ENCODE peak calls at places on chromosomes 2 and 18, in ten cellular contexts. F, M, L, V, H, U, X, Y, R and O are unnamed samples.

GRCh38 chr2:115389024-115389423 is 946.6 kb downstream of the DPP10 start:
- DNase-seq in F (no peak), M (no peak), L (no peak), V (no peak), H (no peak), U (no peak), X (no peak), Y (no peak), R (no peak), O (no peak)

GRCh38 chr18:7954229-7954628 is 387.1 kb downstream of the PTPRM start:
- DNase-seq in F (no peak), M (peak), L (no peak), V (no peak), H (no peak), U (no peak), X (no peak), Y (no peak), R (peak), O (no peak)

GRCh38 chr18:63233334-63233733 is 86.2 kb downstream of the BCL2 start:
- DNase-seq in F (no peak), M (no peak), L (no peak), V (no peak), H (no peak), U (no peak), X (no peak), Y (no peak), R (no peak), O (no peak)

GRCh38 chr2:178553047-178553446 is 72.8 kb downstream of the PLEKHA3 start:
- DNase-seq in F (no peak), M (peak), L (no peak), V (no peak), H (no peak), U (peak), X (no peak), Y (no peak), R (peak), O (no peak)

GRCh38 chr18:76450912-76451421 is 44.1 kb downstream of the ZNF516 start:
- DNase-seq in F (no peak), M (peak), L (peak), V (peak), H (peak), U (peak), X (no peak), Y (peak), R (peak), O (peak)

GRCh38 chr18:50780144-50780543 is 39.7 kb downstream of the MRO start:
- DNase-seq in F (no peak), M (no peak), L (no peak), V (no peak), H (no peak), U (no peak), X (no peak), Y (no peak), R (no peak), O (no peak)

GRCh38 chr2:226358688-226359087 is 440.9 kb downstream of the IRS1 start:
- DNase-seq in F (no peak), M (no peak), L (no peak), V (no peak), H (no peak), U (no peak), X (no peak), Y (no peak), R (no peak), O (no peak)

GRCh38 chr2:149598014-149598395 is 10.4 kb upstream of the MMADHC start:
- DNase-seq in F (peak), M (no peak), L (no peak), V (no peak), H (peak), U (peak), X (no peak), Y (no peak), R (peak), O (no peak)

GRCh38 chr2:199903111-199903510 is 8.0 kb upstream of the C2orf69 start:
- DNase-seq in F (no peak), M (peak), L (no peak), V (no peak), H (no peak), U (no peak), X (no peak), Y (no peak), R (no peak), O (no peak)

GRCh38 chr2:29731948-29732347 is 189.4 kb downstream of the ALK start:
- DNase-seq in F (no peak), M (no peak), L (no peak), V (no peak), H (no peak), U (no peak), X (no peak), Y (no peak), R (no peak), O (no peak)

GRCh38 chr2:29729932-29730331 is 191.5 kb downstream of the ALK start:
- DNase-seq in F (no peak), M (no peak), L (no peak), V (no peak), H (no peak), U (no peak), X (no peak), Y (no peak), R (no peak), O (no peak)

DNA sequence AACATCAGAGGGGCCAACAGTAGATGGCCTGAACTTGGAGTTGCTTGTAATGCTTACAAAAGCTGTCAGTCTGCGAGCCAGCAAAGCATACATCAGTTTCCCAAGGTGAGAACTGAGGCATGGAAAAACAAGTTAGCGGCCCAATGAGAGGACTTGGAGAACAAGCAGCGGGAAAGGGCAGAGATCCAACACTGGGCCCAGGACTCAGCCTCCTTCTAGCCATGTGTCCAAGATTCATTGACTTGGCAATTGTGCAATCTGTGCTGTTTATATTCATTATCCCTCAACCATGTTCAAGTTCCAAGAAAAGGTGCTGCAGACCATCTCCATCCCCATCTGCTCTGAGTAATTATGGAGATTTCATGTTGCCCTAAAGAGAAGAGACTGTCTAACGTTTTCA is 187.4 kb downstream of the ALK start:
- DNase-seq in F (no peak), M (no peak), L (no peak), V (no peak), H (no peak), U (no peak), X (no peak), Y (no peak), R (no peak), O (no peak)
- TF ChIP-seq CTCF in F (no peak), M (no peak), L (no peak), V (no peak), H (no peak), U (no peak), X (no peak), Y (no peak), R (no peak), O (no peak)

DNA sequence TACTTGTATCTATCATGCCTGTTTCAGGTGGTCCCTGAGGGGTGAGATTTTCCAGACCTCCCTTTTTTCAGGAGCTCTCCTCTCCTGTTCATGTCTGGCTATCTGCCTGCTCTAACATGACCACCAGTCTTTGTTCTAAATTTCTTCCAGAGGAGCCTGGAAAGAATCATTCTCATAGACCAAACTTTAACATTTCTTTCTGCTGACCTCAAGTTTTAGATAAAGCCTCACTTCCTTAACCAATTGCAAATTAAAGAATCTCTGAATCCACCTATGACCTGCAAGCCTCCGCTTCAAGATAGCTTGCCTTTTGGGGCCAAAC is 97.6 kb downstream of the TEX51 start:
- DNase-seq in F (no peak), M (no peak), L (no peak), V (no peak), H (no peak), U (no peak), X (no peak), Y (no peak), R (no peak), O (no peak)
- TF ChIP-seq CTCF in F (no peak), M (no peak), L (no peak), V (no peak), H (no peak), U (no peak), X (no peak), Y (no peak), R (no peak), O (no peak)

GRCh38 chr2:40093036-40093673 is 314.1 kb upstream of the THUMPD2 start:
- DNase-seq in F (no peak), M (peak), L (no peak), V (no peak), H (no peak), U (peak), X (no peak), Y (no peak), R (peak), O (no peak)
- TF ChIP-seq CTCF in F (no peak), M (no peak), L (no peak), V (no peak), H (no peak), U (no peak), X (no peak), Y (no peak), R (no peak), O (no peak)

GRCh38 chr2:237315170-237315880 is 98.6 kb downstream of the COL6A3 start:
- DNase-seq in F (peak), M (peak), L (peak), V (no peak), H (peak), U (peak), X (no peak), Y (peak), R (peak), O (peak)
- TF ChIP-seq CTCF in F (no peak), M (peak), L (peak), V (no peak), H (peak), U (peak), X (no peak), Y (no peak), R (peak), O (no peak)

DNA sequence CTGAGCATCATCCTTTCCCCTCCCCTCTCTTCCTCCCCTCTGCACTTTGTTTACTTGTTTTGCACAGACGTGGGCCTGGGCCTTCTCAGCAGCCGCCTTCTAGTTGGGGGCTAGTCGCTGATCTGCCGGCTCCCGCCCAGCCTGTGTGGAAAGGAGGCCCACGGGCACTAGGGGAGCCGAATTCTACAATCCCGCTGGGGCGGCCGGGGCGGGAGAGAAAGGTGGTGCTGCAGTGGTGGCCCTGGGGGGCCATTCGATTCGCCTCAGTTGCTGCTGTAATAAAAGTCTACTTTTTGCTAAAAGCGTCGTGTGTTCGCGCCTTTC is 261 bp upstream of the KRTCAP3 start:
- DNase-seq in F (no peak), M (no peak), L (no peak), V (no peak), H (no peak), U (no peak), X (no peak), Y (no peak), R (no peak), O (no peak)
- TF ChIP-seq CTCF in F (no peak), M (no peak), L (no peak), V (no peak), H (no peak), U (no peak), X (no peak), Y (no peak), R (no peak), O (peak)